ENCODE peak calls at places on chromosomes 4 and X, in four cellular contexts. L is non-pigmented ciliary epithelial cell; B is HT1080; T is activated T-helper 2 cell treated with anti-CD3 and anti-CD28 coated beads, Interferon-gamma antibody, Interleukin-2, Interleukin-4, amounts not matched to agents 10 μg/mL and 5 μg/mL and 100 μg/mL, durations not matched to agents 14 hours and 24 hours and 36 hours. E is an unnamed sample.

GRCh38 chr4:150152764-150153163 is 74.5 kb downstream of the DCLK2 start:
- DNase-seq in L (no peak), B (peak), T (no peak), E (no peak)

GRCh38 chr4:6188687-6189305 is 11.6 kb downstream of the JAKMIP1 start:
- DNase-seq in L (no peak), B (no peak), T (no peak), E (no peak)

GRCh38 chrX:17635231-17635630 is 102.1 kb upstream of the SCML1 start:
- DNase-seq in L (peak), B (no peak), T (no peak), E (no peak)

GRCh38 chr4:113673450-113673849 is 88.1 kb downstream of the CAMK2D start:
- DNase-seq in L (no peak), B (peak), T (peak), E (peak)

GRCh38 chr4:10020871-10021676 is at the start of gene SLC2A9:
- DNase-seq in L (no peak), B (no peak), T (no peak), E (no peak)

GRCh38 chrX:103811858-103812257 is 20.2 kb downstream of the RAB9B start:
- DNase-seq in L (no peak), B (no peak), T (no peak), E (no peak)

GRCh38 chr4:41303372-41304118 is 46.8 kb downstream of the UCHL1 start:
- DNase-seq in L (no peak), B (no peak), T (no peak), E (no peak)

GRCh38 chrX:118884552-118885138 is 61.0 kb downstream of the ZCCHC12 start:
- DNase-seq in L (no peak), B (no peak), T (no peak), E (no peak)

GRCh38 chr4:141350122-141350904 is 129.6 kb downstream of the ZNF330 start:
- DNase-seq in L (no peak), B (peak), T (no peak), E (no peak)

GRCh38 chr4:159077702-159078495 is 25.0 kb upstream of the RAPGEF2 start:
- DNase-seq in L (no peak), B (no peak), T (no peak), E (no peak)

GRCh38 chr4:81470456-81471327 is 1.0 kb downstream of the RASGEF1B start:
- DNase-seq in L (no peak), B (no peak), T (peak), E (no peak)

GRCh38 chr4:91243132-91243531 is 1060.6 kb upstream of the GRID2 start:
- DNase-seq in L (no peak), B (peak), T (no peak), E (peak)

GRCh38 chr4:183700407-183700806 is 41.3 kb downstream of the TRAPPC11 start:
- DNase-seq in L (no peak), B (no peak), T (no peak), E (no peak)

E was measured in RKO.